ENCODE peak calls at places on chromosomes 13 and 19, in five cellular contexts. Q is mesenchymal stem cell, F is AML-193, V is glutamatergic neuron, R is fibroblast of the conjunctiva. N is an unnamed sample.

GRCh38 chr19:13905634-13906524 is at the start of the genes BRME1 and CC2D1A:
- DNase-seq in Q (peak; percentile 83), V (peak; percentile 93), F (peak; percentile 72), R (peak; percentile 56), N (peak; percentile 83)

GRCh38 chr19:30450101-30450500 is 77.9 kb downstream of the ZNF536 start:
- DNase-seq in Q (no peak), R (peak; percentile 36), F (no peak), V (peak; percentile 35), N (peak; percentile 10)

GRCh38 chr13:110344320-110344719 is 37.2 kb downstream of the COL4A2 start:
- DNase-seq in V (no peak), Q (no peak), F (no peak), R (no peak), N (no peak)

GRCh38 chr13:31538067-31539042 is 201.0 kb upstream of the RXFP2 start:
- DNase-seq in Q (peak; percentile 25), F (peak; percentile 65), R (peak; percentile 30), V (no peak), N (peak; percentile 65)

GRCh38 chr19:17311455-17312248 is 2.3 kb downstream of the DDA1 start:
- DNase-seq in Q (peak; percentile 90), F (no peak), V (no peak), R (no peak), N (peak; percentile 87)

GRCh38 chr19:42394751-42395150 is 4.7 kb upstream of the CNFN start:
- DNase-seq in R (no peak), F (no peak), Q (peak; percentile 34), V (no peak), N (no peak)

GRCh38 chr19:46515879-46516350 is 20.2 kb upstream of the PNMA8B start:
- DNase-seq in Q (peak; percentile 70), V (no peak), F (peak; percentile 52), R (peak; percentile 20), N (peak; percentile 67)

GRCh38 chr13:84192125-84192524 is 309.9 kb upstream of the SLITRK1 start:
- DNase-seq in V (no peak), R (peak; percentile 80), F (no peak), Q (peak; percentile 75), N (peak; percentile 90)

GRCh38 chr13:112012004-112012704 is 54.8 kb upstream of the SOX1 start:
- DNase-seq in V (no peak), Q (no peak), R (no peak), F (no peak), N (no peak)

GRCh38 chr19:1010586-1011510 is 10.1 kb downstream of the TMEM259 start:
- DNase-seq in V (peak; percentile 18), Q (no peak), R (no peak), F (no peak), N (no peak)

GRCh38 chr19:33235996-33236350 is 10.3 kb upstream of the SLC7A10 start:
- DNase-seq in Q (no peak), F (no peak), R (no peak), V (no peak), N (no peak)

GRCh38 chr13:80497007-80497406 is 156.1 kb upstream of the SPRY2 start:
- DNase-seq in V (no peak), Q (no peak), F (no peak), R (no peak), N (no peak)

GRCh38 chr13:27619093-27619705 is 1.1 kb downstream of the LNX2 start:
- DNase-seq in Q (no peak), F (peak; percentile 36), V (no peak), R (peak; percentile 21), N (peak; percentile 76)

GRCh38 chr13:44930907-44931676 is 58.2 kb downstream of the NUFIP1 start:
- DNase-seq in R (no peak), F (no peak), Q (peak; percentile 62), V (peak; percentile 31), N (peak; percentile 45)

GRCh38 chr13:32504263-32504662 is 34.3 kb downstream of the N4BP2L2 start:
- DNase-seq in Q (no peak), R (no peak), V (no peak), F (no peak), N (no peak)

GRCh38 chr13:25217023-25217909 is 45.2 kb upstream of the AMER2 start:
- DNase-seq in Q (peak; percentile 31), V (no peak), F (no peak), R (no peak), N (peak; percentile 41)

GRCh38 chr19:4304509-4305252 is at the start of gene FSD1:
- DNase-seq in V (peak; percentile 95), F (no peak), R (no peak), Q (peak; percentile 28), N (peak; percentile 42)

GRCh38 chr13:111216166-111216960 is 101.3 kb downstream of the ARHGEF7 start:
- DNase-seq in F (no peak), Q (peak; percentile 53), R (no peak), V (peak; percentile 81), N (peak; percentile 47)

GRCh38 chr13:40306817-40307216 is 359.6 kb downstream of the FOXO1 start:
- DNase-seq in Q (no peak), F (no peak), R (no peak), V (no peak), N (no peak)

GRCh38 chr19:43446746-43447489 is 18.5 kb downstream of the LYPD3 start:
- DNase-seq in R (peak; percentile 59), Q (peak; percentile 73), F (peak; percentile 64), V (peak; percentile 84), N (peak; percentile 83)

GRCh38 chr19:39083599-39083982 is 577 bp upstream of the ACP7 start:
- DNase-seq in R (no peak), V (no peak), Q (no peak), F (no peak), N (no peak)

GRCh38 chr19:36136975-36137686 is 2.7 kb upstream of the CAPNS1 start:
- DNase-seq in V (no peak), Q (no peak), F (no peak), R (peak; percentile 63), N (peak; percentile 37)

GRCh38 chr13:110183925-110184324 is 123.0 kb downstream of the COL4A1 start:
- DNase-seq in R (no peak), V (no peak), Q (no peak), F (no peak), N (peak; percentile 32)

GRCh38 chr19:34269968-34270621 is 15.7 kb downstream of the GARRE1 start:
- DNase-seq in Q (peak; percentile 72), V (no peak), R (peak; percentile 14), F (peak; percentile 50), N (peak; percentile 70)

GRCh38 chr13:44713793-44714469 is 137.8 kb upstream of the TSC22D1 start:
- DNase-seq in R (peak; percentile 78), Q (peak; percentile 89), V (no peak), F (no peak), N (peak; percentile 96)